ENCODE peak calls at places on chromosomes 7 and 10, in ten cellular contexts. B is upper lobe of left lung, L is psoas muscle, Z is left lung, G is heart right ventricle, N is BE2C, Q is colonic mucosa, J is body of pancreas, Y is prostate gland, M is transverse colon. H is an unnamed sample.

GRCh38 chr10:78339251-78339650 is 305.6 kb downstream of the RPS24 start:
- DNase-seq in B (no peak), L (no peak), Z (no peak), G (no peak), N (no peak), Q (peak; percentile 2), J (no peak), Y (peak; percentile 1), M (no peak), H (peak; percentile 1)

GRCh38 chr10:98055875-98056516 is 25.6 kb upstream of the CRTAC1 start:
- DNase-seq in B (no peak), L (no peak), Z (no peak), G (no peak), N (no peak), Q (no peak), J (no peak), Y (no peak), M (no peak), H (no peak)

GRCh38 chr10:31599626-31600504 is 280.8 kb downstream of the ZEB1 start:
- DNase-seq in B (no peak), L (no peak), Z (no peak), G (no peak), N (no peak), Q (no peak), J (no peak), Y (no peak), M (no peak), H (no peak)

GRCh38 chr7:106891545-106892410 is 26.7 kb downstream of the PIK3CG start:
- DNase-seq in B (no peak), L (no peak), Z (no peak), G (no peak), N (no peak), Q (no peak), J (no peak), Y (no peak), M (no peak), H (no peak)

GRCh38 chr10:80132299-80133139 is at the start of gene PLAC9:
- DNase-seq in B (peak; percentile 89), L (peak; percentile 69), Z (peak; percentile 80), G (peak; percentile 62), N (no peak), Q (no peak), J (no peak), Y (no peak), M (no peak), H (no peak)

GRCh38 chr10:30828227-30828626 is 198.7 kb upstream of the LYZL2 start:
- DNase-seq in B (no peak), L (no peak), Z (no peak), G (no peak), N (no peak), Q (no peak), J (no peak), Y (no peak), M (no peak), H (no peak)

GRCh38 chr10:95650232-95650631 is 6.3 kb downstream of the ALDH18A1 start:
- DNase-seq in B (no peak), L (no peak), Z (no peak), G (no peak), N (no peak), Q (no peak), J (no peak), Y (no peak), M (no peak), H (no peak)

GRCh38 chr10:23067939-23068775 is 27.2 kb upstream of the MSRB2 start:
- DNase-seq in B (no peak), L (peak; percentile 72), Z (peak; percentile 84), G (peak; percentile 62), N (peak; percentile 76), Q (peak; percentile 85), J (peak; percentile 76), Y (peak; percentile 64), M (peak; percentile 85), H (peak; percentile 53)

GRCh38 chr7:127123220-127123619 is 129.5 kb downstream of the GRM8 start:
- DNase-seq in B (no peak), L (no peak), Z (no peak), G (no peak), N (no peak), Q (no peak), J (no peak), Y (no peak), M (no peak), H (no peak)

GRCh38 chr7:41940760-41941343 is 238.0 kb upstream of the INHBA start:
- DNase-seq in B (no peak), L (peak; percentile 61), Z (no peak), G (peak; percentile 68), N (peak; percentile 52), Q (peak; percentile 69), J (peak; percentile 76), Y (peak; percentile 72), M (peak; percentile 68), H (peak; percentile 29)

GRCh38 chr7:40009301-40009700 is 59.2 kb downstream of the CDK13 start:
- DNase-seq in B (no peak), L (no peak), Z (no peak), G (no peak), N (no peak), Q (no peak), J (no peak), Y (no peak), M (no peak), H (no peak)

GRCh38 chr10:24703700-24704099 is 20.0 kb downstream of the ARHGAP21 start:
- DNase-seq in B (no peak), L (no peak), Z (no peak), G (no peak), N (no peak), Q (no peak), J (no peak), Y (no peak), M (no peak), H (no peak)

GRCh38 chr10:119301397-119301796 is 94.0 kb downstream of the GRK5 start:
- DNase-seq in B (no peak), L (no peak), Z (no peak), G (no peak), N (no peak), Q (no peak), J (no peak), Y (no peak), M (peak; percentile 40), H (peak; percentile 57)

GRCh38 chr7:7996568-7996967 is 28.0 kb downstream of the GLCCI1 start:
- DNase-seq in B (no peak), L (no peak), Z (no peak), G (no peak), N (no peak), Q (no peak), J (no peak), Y (peak; percentile 13), M (no peak), H (no peak)

GRCh38 chr7:43669286-43670081 is 59.8 kb downstream of the COA1 start:
- DNase-seq in B (no peak), L (no peak), Z (no peak), G (no peak), N (no peak), Q (no peak), J (no peak), Y (no peak), M (peak; percentile 26), H (peak; percentile 58)

GRCh38 chr7:118352854-118353453 is 128.4 kb downstream of the ANKRD7 start:
- DNase-seq in B (no peak), L (no peak), Z (no peak), G (no peak), N (no peak), Q (no peak), J (no peak), Y (no peak), M (no peak), H (no peak)

GRCh38 chr7:585873-586272 is 66.2 kb upstream of the PDGFA start:
- DNase-seq in B (no peak), L (no peak), Z (peak; percentile 36), G (no peak), N (no peak), Q (no peak), J (no peak), Y (no peak), M (no peak), H (no peak)
- H3K36me3 ChIP-seq in B (no peaks in the 10 kb centered on the region), L (no peaks in the 10 kb centered on the region), Z (no peaks in the 10 kb centered on the region), G (no peaks in the 10 kb centered on the region), N (no peaks in the 10 kb centered on the region), Q (no peaks in the 10 kb centered on the region), J (no peaks in the 10 kb centered on the region), Y (no peaks in the 10 kb centered on the region), M (no peaks in the 10 kb centered on the region), H (no peaks in the 10 kb centered on the region)

GRCh38 chr7:93551063-93551895 is 23.2 kb downstream of the CALCR start:
- DNase-seq in B (no peak), L (no peak), Z (no peak), G (no peak), N (peak; percentile 22), Q (no peak), J (peak; percentile 7), Y (no peak), M (no peak), H (no peak)
- H3K27me3 ChIP-seq in B (no peaks in the 10 kb centered on the region), L (no peaks in the 10 kb centered on the region), Z (no peaks in the 10 kb centered on the region), G (no peaks in the 10 kb centered on the region), N (no peaks in the 10 kb centered on the region), Q (no peaks in the 10 kb centered on the region), J (no peaks in the 10 kb centered on the region), Y (no peaks in the 10 kb centered on the region), M (no peaks in the 10 kb centered on the region), H (no peaks in the 10 kb centered on the region)

DNA sequence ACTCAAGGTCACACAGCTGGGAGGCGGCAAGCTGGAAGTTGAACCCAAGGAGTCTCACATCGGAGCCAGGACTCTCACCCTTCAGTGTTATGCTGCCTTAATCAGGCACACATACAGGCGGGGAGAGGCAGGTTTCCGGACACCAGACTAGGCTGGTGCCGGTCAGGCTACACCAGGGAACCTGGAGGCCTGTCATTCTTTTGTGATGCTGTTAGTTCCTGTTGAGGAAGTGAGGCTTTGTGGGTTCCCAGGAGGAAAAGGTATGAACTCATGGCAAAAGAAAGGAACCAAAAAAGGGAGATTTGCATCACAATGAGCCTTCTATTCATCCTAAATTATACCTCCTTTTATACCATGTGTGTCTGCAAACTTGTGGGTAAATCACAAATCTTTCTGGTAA is 103.8 kb downstream of the TCF7L2 start:
- DNase-seq in B (no peak), L (no peak), Z (no peak), G (peak; percentile 58), N (no peak), Q (no peak), J (no peak), Y (no peak), M (no peak), H (no peak)
- H3K4me1 ChIP-seq in B (peaks cover 23% of the 10 kb centered on the region), L (peaks cover 15% of the 10 kb centered on the region), Z (peaks cover 44% of the 10 kb centered on the region), G (peaks cover 49% of the 10 kb centered on the region), N (peaks cover 22% of the 10 kb centered on the region), Q (peaks cover 9% of the 10 kb centered on the region), J (peaks cover 13% of the 10 kb centered on the region), Y (peaks cover 6% of the 10 kb centered on the region), M (peaks cover 43% of the 10 kb centered on the region), H (peaks cover 18% of the 10 kb centered on the region)

GRCh38 chr10:72779874-72780273 is 87.9 kb downstream of the MCU start:
- DNase-seq in B (no peak), L (no peak), Z (no peak), G (no peak), N (no peak), Q (no peak), J (no peak), Y (no peak), M (no peak), H (no peak)

GRCh38 chr10:72784551-72785421 is 92.8 kb downstream of the MCU start:
- DNase-seq in B (no peak), L (peak; percentile 40), Z (no peak), G (peak; percentile 89), N (peak; percentile 12), Q (peak; percentile 36), J (peak; percentile 28), Y (peak; percentile 36), M (peak; percentile 21), H (no peak)

GRCh38 chr10:72785422-72785818 is 93.5 kb downstream of the MCU start:
- DNase-seq in B (no peak), L (no peak), Z (no peak), G (no peak), N (no peak), Q (no peak), J (no peak), Y (no peak), M (no peak), H (no peak)

GRCh38 chr10:72783290-72783689 is 91.3 kb downstream of the MCU start:
- DNase-seq in B (no peak), L (no peak), Z (no peak), G (no peak), N (no peak), Q (no peak), J (no peak), Y (no peak), M (no peak), H (no peak)
- H3K36me3 ChIP-seq in B (no peaks in the 10 kb centered on the region), L (no peaks in the 10 kb centered on the region), Z (no peaks in the 10 kb centered on the region), G (no peaks in the 10 kb centered on the region), N (no peaks in the 10 kb centered on the region), Q (no peaks in the 10 kb centered on the region), J (no peaks in the 10 kb centered on the region), Y (no peaks in the 10 kb centered on the region), M (no peaks in the 10 kb centered on the region), H (no peaks in the 10 kb centered on the region)